ENCODE peak calls at places on chromosomes 3 and 15, in four cellular contexts. L, I, H and S are unnamed samples. For H3K4me1, the result is how much of the 10 kb centered on the place peaks cover.

GRCh38 chr3:157754415-157754814 is 251.2 kb upstream of the VEPH1 start:
- DNase-seq in L (no peak), I (no peak), H (no peak), S (no peak)

GRCh38 chr3:183775781-183776180 is 49.6 kb downstream of the MAP6D1 start:
- DNase-seq in L (peak), I (no peak), H (peak), S (no peak)

GRCh38 chr3:190972840-190973270 is 110.4 kb upstream of the GMNC start:
- DNase-seq in L (no peak), I (no peak), H (no peak), S (no peak)

GRCh38 chr3:127738192-127738840 is 65.6 kb downstream of the ABTB1 start:
- DNase-seq in L (no peak), I (peak), H (peak), S (no peak)

GRCh38 chr15:26212109-26212508 is 349.0 kb upstream of the ATP10A start:
- DNase-seq in L (no peak), I (no peak), H (no peak), S (no peak)

GRCh38 chr3:111531446-111531845 is 10.6 kb upstream of the CD96 start:
- DNase-seq in L (no peak), I (no peak), H (no peak), S (no peak)

GRCh38 chr3:169365993-169366915 is 297.3 kb downstream of the MECOM start:
- DNase-seq in L (no peak), I (no peak), H (no peak), S (no peak)

GRCh38 chr15:75185271-75186029 is 16.2 kb upstream of the C15orf39 start:
- DNase-seq in L (no peak), I (no peak), H (no peak), S (no peak)

GRCh38 chr3:118671192-118671591 is 363.5 kb downstream of the IGSF11 start:
- DNase-seq in L (no peak), I (no peak), H (no peak), S (no peak)
- H3K4me3 ChIP-seq in L (no peak), I (no peak), H (no peak), S (no peak)

DNA sequence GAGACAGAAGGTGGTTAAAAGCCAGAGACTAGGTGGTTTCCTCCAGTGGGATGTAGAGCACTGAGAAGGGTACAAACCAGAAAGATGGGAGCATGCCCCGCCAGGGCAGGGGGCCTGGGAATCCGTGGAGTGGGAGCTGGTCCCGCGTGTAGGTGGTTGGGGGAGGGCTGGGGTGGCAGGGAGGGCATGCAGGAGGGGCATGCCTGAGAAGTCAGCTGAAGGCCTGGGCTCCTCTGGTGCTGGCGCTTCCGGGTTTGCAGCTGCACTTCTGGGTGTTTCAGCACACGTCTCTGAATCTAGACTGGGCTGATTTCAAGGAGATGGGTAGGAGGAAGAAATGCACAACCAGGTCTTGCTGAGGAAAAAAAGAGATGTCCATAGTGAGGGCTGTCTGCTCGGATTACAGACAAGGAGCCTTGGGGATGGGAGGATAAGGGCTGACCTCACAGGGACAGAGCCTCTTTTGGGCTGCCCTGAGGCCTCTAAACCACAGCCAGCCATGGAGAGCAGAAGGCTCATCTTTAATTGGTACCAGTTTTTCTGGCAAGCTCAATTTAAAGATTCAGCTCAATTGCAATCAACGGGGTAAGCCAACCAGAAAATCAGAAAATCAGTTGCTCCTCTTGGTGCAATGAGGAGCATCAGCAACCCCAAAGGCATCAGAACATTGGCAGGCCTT is 151.9 kb downstream of the FAM43A start:
- DNase-seq in L (no peak), I (no peak), H (no peak), S (no peak)
- H3K27ac ChIP-seq in L (no peak), I (no peak), H (no peak), S (no peak)

GRCh38 chr3:103166890-103167289 is 732.1 kb downstream of the ZPLD1 start:
- DNase-seq in L (no peak), I (no peak), H (no peak), S (no peak)

GRCh38 chr3:103169289-103169688 is 734.5 kb downstream of the ZPLD1 start:
- DNase-seq in L (no peak), I (no peak), H (no peak), S (no peak)

GRCh38 chr3:103170651-103171050 is 735.8 kb downstream of the ZPLD1 start:
- DNase-seq in L (no peak), I (no peak), H (no peak), S (no peak)

GRCh38 chr3:103167850-103168249 is 733.0 kb downstream of the ZPLD1 start:
- DNase-seq in L (no peak), I (no peak), H (no peak), S (no peak)
- H3K4me1 ChIP-seq in L (under half), I (under half), H (under half), S (under half)

DNA sequence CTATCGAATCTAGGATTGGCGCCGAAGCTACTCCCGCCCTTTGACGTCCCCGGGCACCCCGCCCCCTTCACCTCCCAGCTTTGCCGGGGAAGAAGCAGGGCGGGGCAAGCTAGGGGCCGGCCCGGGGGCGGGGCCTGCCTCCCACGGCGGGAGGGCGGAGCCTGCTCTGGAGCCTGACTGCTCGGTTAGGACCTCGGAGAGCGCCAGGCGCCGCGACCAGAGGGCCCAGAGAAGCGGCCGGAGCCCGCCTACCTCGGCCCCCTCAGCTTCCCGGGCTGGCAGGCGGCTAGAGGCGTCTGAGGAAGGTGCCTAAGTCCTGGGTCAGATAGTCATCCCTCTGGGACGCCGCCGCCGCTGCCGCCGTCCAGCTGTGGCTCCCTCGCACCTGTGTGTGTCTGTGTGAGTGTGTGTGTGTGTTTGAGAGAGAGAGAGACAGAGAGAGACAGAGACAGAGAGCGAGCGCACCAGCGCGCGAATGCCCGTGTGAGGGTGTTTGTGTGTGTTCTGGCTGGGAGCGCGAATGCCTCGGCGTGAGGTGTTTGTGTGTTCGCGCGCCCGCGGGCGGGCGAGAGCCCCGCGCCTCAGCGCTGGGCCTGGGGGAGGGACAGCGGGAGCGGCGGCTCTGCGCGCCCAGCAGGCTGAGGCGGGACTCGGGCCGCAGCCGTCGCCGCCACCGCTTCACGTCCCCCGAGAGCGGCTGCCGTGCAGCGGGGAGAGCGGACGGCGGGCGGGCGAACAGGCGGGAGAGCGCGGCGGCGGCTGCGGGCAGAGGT is at the start of gene STXBP5L:
- DNase-seq in L (no peak), I (peak), H (peak), S (no peak)
- H3K4me3 ChIP-seq in L (peak), I (peak), H (peak), S (peak)

GRCh38 chr3:196274585-196274984 is 12.9 kb downstream of the PCYT1A start:
- DNase-seq in L (no peak), I (no peak), H (no peak), S (no peak)

GRCh38 chr3:196272826-196273225 is 14.7 kb downstream of the PCYT1A start:
- DNase-seq in L (peak), I (peak), H (peak), S (no peak)

GRCh38 chr3:196273655-196274054 is 13.9 kb downstream of the PCYT1A start:
- DNase-seq in L (no peak), I (no peak), H (no peak), S (no peak)

GRCh38 chr3:196270499-196270898 is 17.0 kb downstream of the PCYT1A start:
- DNase-seq in L (no peak), I (no peak), H (no peak), S (no peak)

GRCh38 chr3:196275126-196275525 is 12.4 kb downstream of the PCYT1A start:
- DNase-seq in L (no peak), I (no peak), H (no peak), S (no peak)
- H3K27ac ChIP-seq in L (no peak), I (no peak), H (no peak), S (no peak)

DNA sequence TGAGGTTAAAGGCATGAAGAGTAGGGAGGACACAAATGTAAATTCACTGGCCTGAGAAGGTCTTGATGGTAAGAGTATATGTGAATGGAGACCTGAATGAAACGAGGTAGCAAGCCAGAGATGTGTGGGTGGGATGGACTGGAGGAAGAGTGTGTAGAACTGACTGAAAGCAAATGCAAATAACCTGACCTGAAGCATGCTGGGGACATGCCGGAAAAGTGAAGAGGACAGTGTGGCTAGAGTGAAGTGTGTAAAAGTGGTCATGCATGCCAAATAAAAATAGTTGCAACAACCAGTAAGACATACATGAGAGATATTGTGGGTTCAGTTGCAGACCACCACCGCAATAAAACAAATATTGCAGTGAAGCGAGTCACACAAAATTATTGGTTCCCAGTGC is 82.3 kb downstream of the LPP start:
- DNase-seq in L (no peak), I (no peak), H (no peak), S (no peak)
- H3K4me1 ChIP-seq in L (under half), I (under half), H (under half), S (under half)

DNA sequence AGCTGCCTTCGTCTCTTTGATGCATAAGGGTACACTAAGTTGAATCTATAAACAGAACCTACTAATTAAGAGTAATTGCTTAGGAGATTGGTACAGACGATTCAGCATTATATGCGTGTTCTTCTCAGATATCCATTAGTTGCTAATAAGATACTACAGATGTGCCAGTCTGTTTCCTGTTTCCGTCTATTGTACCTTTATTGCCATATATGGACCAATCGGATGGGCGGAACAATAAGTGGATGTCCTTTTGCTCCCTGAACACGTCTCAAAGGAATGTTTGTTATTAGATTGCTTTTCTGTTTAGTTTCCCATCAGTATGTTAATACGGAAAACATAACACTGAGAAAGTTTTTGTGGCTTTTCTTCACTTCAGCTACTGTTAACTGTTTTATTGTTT is 276.6 kb upstream of the RARB start:
- DNase-seq in L (no peak), I (no peak), H (no peak), S (no peak)
- H3K4me3 ChIP-seq in L (peak), I (no peak), H (peak), S (no peak)

GRCh38 chr15:88982304-88982945 is 69.2 kb upstream of the MFGE8 start:
- DNase-seq in L (peak), I (no peak), H (peak), S (peak)

GRCh38 chr15:88980498-88980897 is 67.3 kb upstream of the MFGE8 start:
- DNase-seq in L (no peak), I (no peak), H (no peak), S (no peak)

GRCh38 chr15:88981244-88982215 is 68.4 kb upstream of the MFGE8 start:
- DNase-seq in L (no peak), I (no peak), H (no peak), S (no peak)

GRCh38 chr15:88976656-88977055 is 63.5 kb upstream of the MFGE8 start:
- DNase-seq in L (no peak), I (peak), H (no peak), S (no peak)

DNA sequence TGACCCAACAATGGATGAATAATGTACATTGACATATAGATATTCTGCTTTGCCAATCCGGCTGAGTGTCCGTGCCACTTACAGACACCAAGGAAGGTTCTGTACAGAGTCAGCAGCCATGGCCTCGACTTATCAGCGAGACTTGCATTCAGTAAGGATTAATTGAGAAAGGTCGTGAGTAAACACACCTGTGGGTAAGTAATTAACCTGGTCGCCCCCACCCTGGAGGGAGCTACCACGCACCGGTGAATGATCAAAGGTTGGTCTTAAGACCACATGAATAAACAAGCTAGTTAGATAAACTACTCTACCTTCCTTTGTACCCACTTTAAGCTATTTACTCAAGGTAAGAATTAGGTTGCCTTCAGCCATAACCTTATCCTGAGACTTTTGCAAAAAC is 66.5 kb upstream of the MFGE8 start:
- DNase-seq in L (no peak), I (no peak), H (no peak), S (no peak)
- H3K27ac ChIP-seq in L (no peak), I (no peak), H (no peak), S (no peak)

DNA sequence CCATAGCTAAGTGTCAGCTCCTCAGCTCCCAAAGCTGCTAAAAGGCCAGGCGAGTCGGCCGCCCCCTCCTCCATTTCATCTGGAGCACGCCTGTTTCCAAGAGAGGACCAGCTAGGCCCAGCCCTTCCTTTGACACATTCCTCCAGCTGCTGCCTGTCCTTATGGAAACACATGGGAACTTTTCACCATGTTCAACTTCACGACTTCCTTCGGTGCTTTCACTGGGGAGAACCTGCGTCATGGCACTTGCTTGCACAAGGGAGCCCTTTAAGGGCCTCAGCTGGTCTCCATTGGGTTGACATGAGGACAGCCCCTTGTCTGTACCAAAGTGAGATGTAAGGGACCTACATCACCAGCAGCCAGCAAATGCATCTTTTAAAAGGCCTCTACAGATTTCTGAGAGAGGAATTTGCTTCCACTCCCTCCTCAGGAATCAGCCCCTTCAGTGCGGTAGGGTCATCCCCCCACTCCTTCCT is 2.1 kb downstream of the MAGI1 start:
- DNase-seq in L (no peak), I (no peak), H (peak), S (no peak)
- H3K4me1 ChIP-seq in L (under half), I (under half), H (under half), S (under half)

GRCh38 chr3:28575100-28575747 is 226.6 kb upstream of the AZI2 start:
- DNase-seq in L (peak), I (no peak), H (peak), S (no peak)
- H3K4me3 ChIP-seq in L (peak), I (peak), H (peak), S (peak)